ENCODE peak calls at places on chromosomes 13 and 19, in seven cellular contexts. E is IMR-90; X is left colon; G is thyroid gland; W is psoas muscle; S is stromal cell of bone marrow; O is stimulated activated CD4-positive, alpha-beta T cell treated with anti-CD3 and anti-CD28 coated beads, TNF-alpha, amount 100 ng/mL, for 48 hours. H is an unnamed sample.
A peak's percentile ranks its signal among the peaks of the same experiment; 100 is the strongest.

GRCh38 chr13:59236309-59236939 is 927.3 kb downstream of the DIAPH3 start:
- DNase-seq in E (no peak), X (no peak), G (no peak), W (no peak), S (no peak), O (no peak), H (no peak)

GRCh38 chr19:4591296-4591695 is 31.8 kb upstream of the SEMA6B start:
- DNase-seq in E (no peak), X (no peak), G (no peak), W (no peak), S (no peak), O (no peak), H (no peak)

GRCh38 chr13:20053016-20053415 is 94.5 kb downstream of the ZMYM2 start:
- DNase-seq in E (no peak), X (no peak), G (no peak), W (no peak), S (peak; percentile 6), O (no peak), H (no peak)

GRCh38 chr13:32187651-32188050 is 127.5 kb downstream of the ZAR1L start:
- DNase-seq in E (no peak), X (no peak), G (no peak), W (no peak), S (no peak), O (no peak), H (no peak)

GRCh38 chr19:17348700-17349099 is 11.3 kb downstream of the GTPBP3 start:
- DNase-seq in E (peak; percentile 53), X (peak; percentile 19), G (no peak), W (peak; percentile 77), S (no peak), O (no peak), H (no peak)

GRCh38 chr13:20035130-20035529 is 76.6 kb downstream of the ZMYM2 start:
- DNase-seq in E (no peak), X (no peak), G (no peak), W (no peak), S (no peak), O (no peak), H (no peak)

GRCh38 chr13:103188688-103189326 is 122.6 kb upstream of the SLC10A2 start:
- DNase-seq in E (no peak), X (no peak), G (no peak), W (no peak), S (peak; percentile 6), O (no peak), H (peak; percentile 73)

GRCh38 chr19:54665530-54665929 is 2.7 kb downstream of the LILRB4 start:
- DNase-seq in E (no peak), X (no peak), G (no peak), W (no peak), S (no peak), O (no peak), H (no peak)

GRCh38 chr13:78137404-78138142 is 218.9 kb upstream of the EDNRB start:
- DNase-seq in E (peak; percentile 72), X (no peak), G (peak; percentile 3), W (no peak), S (peak; percentile 45), O (no peak), H (peak; percentile 86)

GRCh38 chr13:93227280-93227905 is 786 bp downstream of the GPC6 start:
- DNase-seq in E (peak; percentile 52), X (no peak), G (no peak), W (peak; percentile 34), S (no peak), O (no peak), H (no peak)

GRCh38 chr19:677601-678380 is 1.6 kb downstream of the FSTL3 start:
- DNase-seq in E (no peak), X (no peak), G (no peak), W (peak; percentile 25), S (no peak), O (no peak), H (peak; percentile 67)

GRCh38 chr19:42280761-42281174 is 11.7 kb downstream of the CIC start:
- DNase-seq in E (peak; percentile 17), X (no peak), G (no peak), W (peak; percentile 73), S (no peak), O (no peak), H (no peak)

GRCh38 chr13:80363890-80364503 is 23.1 kb upstream of the SPRY2 start:
- DNase-seq in E (peak; percentile 49), X (no peak), G (no peak), W (no peak), S (no peak), O (no peak), H (peak; percentile 46)

GRCh38 chr13:36841411-36841810 is 22.4 kb downstream of the RFXAP start:
- DNase-seq in E (no peak), X (no peak), G (no peak), W (no peak), S (no peak), O (no peak), H (no peak)

GRCh38 chr19:53094749-53095575 is 8.3 kb downstream of the ZNF160 start:
- DNase-seq in E (no peak), X (no peak), G (no peak), W (no peak), S (no peak), O (no peak), H (no peak)

GRCh38 chr13:45769072-45769471 is 67.0 kb downstream of the CBY2 start:
- DNase-seq in E (no peak), X (no peak), G (no peak), W (no peak), S (no peak), O (no peak), H (no peak)

GRCh38 chr13:102316732-102317131 is 85.1 kb downstream of the FGF14 start:
- DNase-seq in E (no peak), X (no peak), G (no peak), W (no peak), S (no peak), O (no peak), H (no peak)

GRCh38 chr13:46527237-46527636 is 25.7 kb upstream of the LRCH1 start:
- DNase-seq in E (no peak), X (no peak), G (no peak), W (no peak), S (no peak), O (no peak), H (no peak)

GRCh38 chr19:18160792-18161690 is 8.1 kb downstream of the PIK3R2 start:
- DNase-seq in E (peak; percentile 28), X (peak; percentile 81), G (peak; percentile 63), W (peak; percentile 79), S (no peak), O (peak; percentile 64), H (peak; percentile 85)

GRCh38 chr13:27465611-27466010 is 15.2 kb upstream of the MTIF3 start:
- DNase-seq in E (no peak), X (no peak), G (no peak), W (no peak), S (no peak), O (no peak), H (no peak)

GRCh38 chr13:44132710-44133109 is 240.9 kb upstream of the SERP2 start:
- DNase-seq in E (peak; percentile 71), X (peak; percentile 19), G (no peak), W (peak; percentile 75), S (peak; percentile 32), O (no peak), H (no peak)

GRCh38 chr19:17488593-17489391 is 18.5 kb downstream of the SLC27A1 start:
- DNase-seq in E (no peak), X (peak; percentile 95), G (peak; percentile 83), W (peak; percentile 63), S (no peak), O (peak; percentile 47), H (peak; percentile 91)

GRCh38 chr19:51020988-51021651 is 1.6 kb upstream of the KLK10 start:
- DNase-seq in E (peak; percentile 51), X (no peak), G (peak; percentile 18), W (no peak), S (peak; percentile 23), O (no peak), H (peak; percentile 58)

GRCh38 chr19:292951-293350 is 1.7 kb upstream of the PLPP2 start:
- DNase-seq in E (no peak), X (no peak), G (no peak), W (no peak), S (no peak), O (no peak), H (no peak)

GRCh38 chr19:58154679-58155648 is 4.4 kb upstream of the ZNF329 start:
- DNase-seq in E (peak; percentile 91), X (peak; percentile 99), G (peak; percentile 97), W (peak; percentile 97), S (peak; percentile 89), O (peak; percentile 98), H (peak; percentile 65)

GRCh38 chr13:90750957-90751356 is 596.5 kb upstream of the MIR17HG start:
- DNase-seq in E (no peak), X (no peak), G (no peak), W (no peak), S (no peak), O (no peak), H (no peak)

GRCh38 chr13:44506251-44506650 is 69.9 kb downstream of the TSC22D1 start:
- DNase-seq in E (no peak), X (no peak), G (no peak), W (no peak), S (no peak), O (no peak), H (no peak)

GRCh38 chr19:4380254-4380727 is 20.1 kb downstream of the SH3GL1 start:
- DNase-seq in E (no peak), X (peak; percentile 55), G (peak; percentile 51), W (peak; percentile 54), S (no peak), O (no peak), H (peak; percentile 39)

GRCh38 chr13:67148219-67148583 is 81.9 kb downstream of the PCDH9 start:
- DNase-seq in E (peak; percentile 68), X (no peak), G (no peak), W (no peak), S (peak; percentile 26), O (no peak), H (no peak)

GRCh38 chr13:41075034-41075433 is 13.7 kb downstream of the WBP4 start:
- DNase-seq in E (peak; percentile 49), X (peak; percentile 21), G (no peak), W (no peak), S (no peak), O (no peak), H (peak; percentile 63)

GRCh38 chr13:67134322-67135129 is 95.6 kb downstream of the PCDH9 start:
- DNase-seq in E (peak; percentile 25), X (no peak), G (no peak), W (no peak), S (no peak), O (no peak), H (peak; percentile 17)

GRCh38 chr19:8445488-8446001 is 770 bp downstream of the HNRNPM start:
- DNase-seq in E (no peak), X (peak; percentile 72), G (peak; percentile 72), W (peak; percentile 58), S (no peak), O (no peak), H (peak; percentile 58)

GRCh38 chr13:101488734-101489133 is 36.3 kb downstream of the ITGBL1 start:
- DNase-seq in E (no peak), X (no peak), G (no peak), W (no peak), S (no peak), O (no peak), H (no peak)

H was measured in NAMALWA.